ENCODE peak calls at places on chromosomes 1 and 21, in five cellular contexts. G is neural progenitor cell, P is IMR-90, E is fibroblast of lung, D is DND-41. O is an unnamed sample.

GRCh38 chr1:215766521-215766920 is 199.4 kb downstream of the KCTD3 start:
- DNase-seq in G (no peak), P (no peak), E (no peak), D (no peak), O (no peak)

GRCh38 chr1:26072305-26072704 is 4.9 kb upstream of the TRIM63 start:
- DNase-seq in G (no peak), P (no peak), E (no peak), D (no peak), O (no peak)

GRCh38 chr1:224541072-224541790 is 74.9 kb upstream of the CNIH3 start:
- DNase-seq in G (no peak), P (no peak), E (peak; percentile 28), D (no peak), O (no peak)

GRCh38 chr1:206489980-206490534 is 17.3 kb upstream of the RASSF5 start:
- DNase-seq in G (peak; percentile 87), P (peak; percentile 69), E (peak; percentile 74), D (peak; percentile 70), O (peak; percentile 75)

GRCh38 chr1:32709075-32709474 is 6.5 kb upstream of the SYNC start:
- DNase-seq in G (no peak), P (no peak), E (no peak), D (no peak), O (no peak)

GRCh38 chr1:186066411-186066810 is 308.6 kb downstream of the TPR start:
- DNase-seq in G (no peak), P (no peak), E (no peak), D (no peak), O (no peak)

GRCh38 chr1:223403184-223403815 is 10.1 kb downstream of the CCDC185 start:
- DNase-seq in G (no peak), P (peak; percentile 45), E (peak; percentile 46), D (no peak), O (no peak)

GRCh38 chr21:42421018-42421793 is 17.5 kb downstream of the UBASH3A start:
- DNase-seq in G (no peak), P (no peak), E (no peak), D (peak; percentile 85), O (no peak)

GRCh38 chr1:92277105-92277504 is 21.7 kb downstream of the GLMN start:
- DNase-seq in G (no peak), P (peak; percentile 91), E (peak; percentile 77), D (no peak), O (no peak)

GRCh38 chr1:940121-941026 is 16.7 kb downstream of the SAMD11 start:
- DNase-seq in G (peak; percentile 77), P (peak; percentile 62), E (peak; percentile 80), D (peak; percentile 35), O (no peak)

GRCh38 chr1:2587071-2587859 is 688 bp downstream of the PRXL2B start:
- DNase-seq in G (peak; percentile 70), P (peak; percentile 13), E (peak; percentile 26), D (no peak), O (no peak)

GRCh38 chr1:192786617-192787016 is 22.2 kb upstream of the RGS2 start:
- DNase-seq in G (no peak), P (no peak), E (no peak), D (no peak), O (no peak)

GRCh38 chr1:218346391-218347204 is 1.5 kb downstream of the TGFB2 start:
- DNase-seq in G (peak; percentile 43), P (peak; percentile 37), E (peak; percentile 44), D (no peak), O (no peak)

GRCh38 chr1:178450871-178451270 is 45.9 kb downstream of the CLEC20A start:
- DNase-seq in G (no peak), P (peak; percentile 33), E (peak; percentile 26), D (no peak), O (no peak)

GRCh38 chr1:192608671-192609070 is 27.3 kb upstream of the RGS13 start:
- DNase-seq in G (no peak), P (no peak), E (no peak), D (no peak), O (no peak)

GRCh38 chr1:11930571-11931445 is 3.7 kb upstream of the PLOD1 start:
- DNase-seq in G (no peak), P (peak; percentile 83), E (peak; percentile 63), D (no peak), O (no peak)

GRCh38 chr1:2306151-2306978 is 78.2 kb downstream of the SKI start:
- DNase-seq in G (no peak), P (no peak), E (no peak), D (no peak), O (no peak)

GRCh38 chr1:39648496-39648895 is 9.1 kb upstream of the HEYL start:
- DNase-seq in G (no peak), P (no peak), E (no peak), D (no peak), O (no peak)

GRCh38 chr1:175174273-175174672 is 18.3 kb downstream of the KIAA0040 start:
- DNase-seq in G (no peak), P (no peak), E (no peak), D (no peak), O (no peak)

GRCh38 chr1:27485363-27485762 is 4.6 kb downstream of the WASF2 start:
- DNase-seq in G (no peak), P (no peak), E (no peak), D (no peak), O (no peak)

GRCh38 chr1:27487927-27488522 is 1.9 kb downstream of the WASF2 start:
- DNase-seq in G (no peak), P (no peak), E (peak; percentile 21), D (no peak), O (peak; percentile 62)

GRCh38 chr1:27488523-27489138 is 1.3 kb downstream of the WASF2 start:
- DNase-seq in G (peak; percentile 30), P (peak; percentile 33), E (peak; percentile 23), D (peak; percentile 18), O (peak; percentile 52)

GRCh38 chr1:27491748-27492700 is 2.1 kb upstream of the WASF2 start:
- DNase-seq in G (no peak), P (no peak), E (peak; percentile 19), D (no peak), O (peak; percentile 38)

DNA sequence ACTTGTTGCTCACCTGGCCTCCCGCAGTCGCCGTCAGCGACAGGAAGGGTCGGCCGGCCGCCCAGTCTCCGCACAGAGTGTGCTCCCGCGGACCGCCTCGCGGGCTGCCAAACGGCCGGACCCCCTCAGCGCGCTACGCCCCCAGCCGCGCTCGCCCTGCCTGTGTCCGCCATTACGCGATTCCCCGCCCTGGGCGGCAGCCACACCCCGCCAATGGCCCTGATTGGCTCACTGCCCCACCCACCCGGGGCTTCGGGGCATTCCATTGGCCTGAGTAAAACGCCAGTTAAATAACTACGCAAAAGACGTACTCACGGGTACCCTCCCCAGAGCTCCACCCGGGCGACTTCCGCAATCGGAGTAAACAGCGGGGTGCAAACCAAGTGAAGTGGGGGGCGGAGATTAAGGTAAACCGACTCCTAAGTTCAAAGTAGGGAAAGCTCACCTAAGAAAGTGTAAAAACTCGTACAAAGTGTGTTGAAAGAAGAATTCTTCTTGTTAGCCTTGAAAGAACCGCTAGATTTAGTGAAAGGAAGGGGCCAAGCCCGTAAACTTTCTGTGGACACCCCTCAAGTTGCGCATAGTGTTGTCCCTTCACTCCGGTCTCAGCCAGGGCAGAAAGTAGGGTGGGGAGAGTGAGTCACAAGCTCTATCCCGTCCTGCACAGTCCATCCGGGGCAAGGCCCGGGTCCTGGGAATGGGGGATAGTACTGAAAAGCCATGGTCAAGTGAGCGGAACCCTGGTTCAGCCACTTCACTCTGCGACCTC is at the start of gene WASF2:
- DNase-seq in G (peak; percentile 99), P (peak; percentile 96), E (peak; percentile 98), D (peak; percentile 98), O (peak; percentile 100)
- TF ChIP-seq CTCF in G (no peak), P (peak; percentile 1), E (no peak), D (no peak), O (no peak)

DNA sequence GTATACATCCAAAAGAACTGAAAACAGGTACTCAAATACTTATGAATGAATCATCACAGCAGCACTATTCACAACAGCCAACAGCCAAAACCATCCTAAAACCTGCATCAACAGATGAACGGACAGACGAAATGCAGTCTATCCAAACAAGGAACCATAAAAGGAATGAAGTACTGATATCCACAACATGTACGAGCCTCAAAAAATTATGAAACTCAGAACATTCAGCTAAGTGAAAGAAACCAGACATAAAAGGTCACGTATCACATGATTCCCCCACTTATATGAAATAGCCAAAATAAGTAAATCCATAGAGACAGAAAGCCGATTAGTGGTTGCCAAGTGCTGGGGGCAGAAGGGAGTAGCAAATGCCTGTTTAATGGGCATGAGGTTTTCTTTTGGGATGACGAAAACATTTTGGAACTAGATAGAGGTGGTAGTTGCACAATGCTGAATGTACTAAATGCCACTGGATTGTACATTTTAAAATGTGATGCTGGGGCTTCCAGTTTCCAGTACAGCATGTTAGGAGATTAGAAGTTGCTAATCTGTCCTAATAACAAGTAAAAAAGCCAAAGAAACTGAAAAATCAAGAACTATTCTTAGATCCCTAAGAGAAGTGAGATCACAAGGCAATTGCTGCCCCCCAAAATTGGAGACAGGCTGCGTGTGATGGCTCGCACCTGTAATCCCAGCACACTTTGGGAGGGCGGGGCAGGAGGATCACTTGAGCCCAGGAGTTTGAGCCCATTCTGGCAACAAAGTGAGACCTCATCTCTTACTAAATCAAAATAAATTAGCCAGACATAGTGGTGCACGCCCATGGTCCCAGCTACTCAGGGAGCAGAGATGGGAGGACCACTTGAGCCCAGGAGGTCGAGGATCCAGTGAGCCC is 25.3 kb downstream of the CLSTN1 start:
- DNase-seq in G (no peak), P (peak; percentile 18), E (peak; percentile 86), D (no peak), O (no peak)
- H4K20me1 ChIP-seq in G (peaks cover 96% of the 10 kb centered on the region), P (peaks cover 72% of the 10 kb centered on the region), E (no peaks in the 10 kb centered on the region), D (peaks cover 33% of the 10 kb centered on the region), O (peaks cover 12% of the 10 kb centered on the region)

GRCh38 chr1:231059566-231060193 is 19.6 kb upstream of the FAM89A start:
- DNase-seq in G (no peak), P (peak; percentile 20), E (peak; percentile 18), D (no peak), O (no peak)

GRCh38 chr1:231057410-231057809 is 17.4 kb upstream of the FAM89A start:
- DNase-seq in G (no peak), P (no peak), E (no peak), D (no peak), O (no peak)

GRCh38 chr1:231055271-231055670 is 15.2 kb upstream of the FAM89A start:
- DNase-seq in G (no peak), P (no peak), E (no peak), D (no peak), O (no peak)

GRCh38 chr1:231062500-231063270 is 22.6 kb upstream of the FAM89A start:
- DNase-seq in G (no peak), P (peak; percentile 68), E (peak; percentile 28), D (no peak), O (no peak)

DNA sequence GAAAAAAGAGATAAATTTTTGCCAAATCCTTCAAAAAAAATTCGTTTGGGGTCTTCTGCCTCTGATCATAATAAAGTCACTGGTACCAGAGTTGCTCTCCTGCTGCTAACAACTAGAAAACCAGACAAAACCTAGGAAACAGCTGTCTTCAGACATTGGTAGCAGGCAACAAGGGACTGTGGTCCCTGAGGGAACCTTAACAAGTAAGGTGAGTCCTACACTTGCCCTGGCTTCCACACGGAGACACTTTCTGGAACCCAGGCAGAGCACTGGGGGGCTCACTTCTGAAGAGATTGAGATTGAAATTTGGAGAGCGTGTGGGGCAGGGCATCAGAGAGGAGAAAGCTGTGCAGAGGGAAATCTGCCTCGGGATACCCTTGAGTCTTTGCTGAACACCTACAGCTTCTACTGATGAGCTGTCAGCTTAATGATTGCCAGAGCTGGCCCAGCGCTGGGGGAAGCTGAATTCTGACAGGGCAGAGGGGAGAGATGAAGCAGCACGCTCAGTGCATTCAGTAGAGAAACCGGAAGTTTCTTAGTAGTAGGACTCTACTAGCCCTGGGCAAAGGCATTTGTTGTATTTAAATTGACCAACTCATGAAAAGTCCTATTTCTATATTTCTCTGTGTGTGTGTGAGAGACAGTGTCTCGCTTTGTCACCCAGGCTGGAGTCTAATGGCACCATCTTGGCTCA is 18.5 kb upstream of the FAM89A start:
- DNase-seq in G (no peak), P (no peak), E (no peak), D (no peak), O (no peak)
- TF ChIP-seq CTCF in G (no peak), P (no peak), E (no peak), D (no peak), O (no peak)

GRCh38 chr21:34850166-34850695 is 181.4 kb downstream of the CLIC6 start:
- DNase-seq in G (no peak), P (no peak), E (no peak), D (no peak), O (no peak)
- H4K20me1 ChIP-seq in G (no peaks in the 10 kb centered on the region), P (peaks cover 81% of the 10 kb centered on the region), E (no peaks in the 10 kb centered on the region), D (peaks cover 42% of the 10 kb centered on the region), O (no peaks in the 10 kb centered on the region)

O was measured in OCI-LY7.